ENCODE peak calls at places on chromosomes 5 and 9, in four cellular contexts. R, M, Y and W are unnamed samples.

GRCh38 chr9:976258-976804 is at the start of gene DMRT3:
- DNase-seq in R (no peak), M (no peak), Y (no peak), W (peak; percentile 47)

GRCh38 chr5:176319827-176320554 is 41.6 kb downstream of the KIAA1191 start:
- DNase-seq in Y (peak; percentile 18), M (no peak), R (no peak), W (no peak)

GRCh38 chr5:16742938-16743337 is 126.1 kb upstream of the RETREG1 start:
- DNase-seq in Y (peak; percentile 45), M (no peak), R (no peak), W (no peak)

GRCh38 chr9:13786131-13786530 is 506.6 kb upstream of the MPDZ start:
- DNase-seq in M (no peak), R (no peak), Y (no peak), W (no peak)

GRCh38 chr9:127865645-127866464 is 11.4 kb upstream of the ENG start:
- DNase-seq in Y (no peak), M (no peak), R (no peak), W (no peak)

GRCh38 chr9:122336189-122336588 is 34.6 kb upstream of the PTGS1 start:
- DNase-seq in Y (no peak), M (no peak), R (no peak), W (no peak)

GRCh38 chr9:129459550-129460322 is 161.2 kb downstream of the C9orf50 start:
- DNase-seq in M (no peak), Y (no peak), R (no peak), W (peak; percentile 35)

GRCh38 chr5:36882250-36882649 is 5.7 kb downstream of the NIPBL start:
- DNase-seq in Y (no peak), M (no peak), R (no peak), W (no peak)

GRCh38 chr5:181163487-181164075 is 16.2 kb downstream of the OR2V2 start:
- DNase-seq in Y (no peak), M (no peak), R (peak; percentile 64), W (no peak)

DNA sequence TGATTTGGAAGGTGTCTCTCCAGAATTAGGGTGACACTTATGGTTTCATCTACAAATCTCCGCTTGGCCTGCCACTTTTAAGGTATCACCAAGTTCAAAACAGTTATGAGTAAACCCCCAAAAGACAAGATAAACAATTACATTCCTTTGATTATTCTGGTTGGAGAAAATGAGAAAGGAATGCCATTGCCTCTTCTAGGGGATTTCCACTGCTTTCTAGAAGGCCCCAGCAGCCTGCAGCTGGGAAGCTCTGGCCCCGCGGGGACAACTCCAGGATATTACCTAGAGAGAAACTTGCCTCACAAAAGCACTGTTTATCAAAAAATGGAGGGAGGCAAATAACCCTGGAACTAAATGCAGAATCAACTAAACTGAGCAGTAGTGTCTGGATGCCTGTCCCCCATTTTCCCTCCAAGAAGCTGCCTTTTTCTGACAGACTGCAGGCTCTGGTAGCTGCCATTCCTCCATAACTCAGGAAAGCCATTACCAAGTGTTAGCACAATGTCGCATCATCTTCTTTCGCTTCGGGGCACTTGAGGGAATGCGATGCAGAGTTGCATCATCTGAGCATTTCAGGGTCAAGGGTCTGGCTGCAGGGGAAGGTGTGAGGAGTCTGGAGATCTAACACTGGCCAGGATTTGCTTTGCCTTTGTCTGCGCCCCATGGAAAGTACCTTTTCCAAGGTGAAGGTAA is 71.5 kb upstream of the PLPP6 start:
- DNase-seq in Y (no peak), R (no peak), M (no peak), W (no peak)
- TF ChIP-seq FOXM1 in Y (no peak), R (no peak), M (no peak), W (no peak)

GRCh38 chr5:108146222-108146621 is 235.7 kb downstream of the FBXL17 start:
- DNase-seq in M (no peak), Y (no peak), R (no peak), W (no peak)

GRCh38 chr5:108149369-108149768 is 232.5 kb downstream of the FBXL17 start:
- DNase-seq in Y (no peak), M (no peak), R (no peak), W (no peak)

GRCh38 chr5:108144332-108144731 is 237.6 kb downstream of the FBXL17 start:
- DNase-seq in M (no peak), Y (no peak), R (no peak), W (no peak)

GRCh38 chr5:108143581-108143980 is 238.3 kb downstream of the FBXL17 start:
- DNase-seq in M (no peak), Y (no peak), R (no peak), W (no peak)

DNA sequence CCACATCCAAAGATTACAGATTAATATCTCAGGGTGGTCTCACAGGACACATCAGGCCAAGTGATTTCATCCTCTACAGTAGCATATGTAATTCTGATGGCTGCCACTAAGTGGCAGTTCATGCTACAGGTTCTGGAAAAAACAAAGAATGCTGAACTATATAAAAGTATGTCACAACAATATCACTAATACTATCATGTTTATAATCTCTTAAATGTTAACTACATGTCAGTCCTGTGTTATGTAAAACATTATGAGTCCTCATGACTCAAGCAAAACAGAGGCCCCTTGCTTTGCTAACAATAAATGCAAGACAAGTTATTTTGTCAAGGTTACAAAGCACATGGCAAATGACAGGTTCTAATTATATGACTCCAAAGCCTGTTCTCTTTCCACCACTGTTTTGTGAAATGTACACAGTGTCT is 233.2 kb downstream of the FBXL17 start:
- DNase-seq in M (no peak), R (no peak), Y (peak; percentile 5), W (peak; percentile 25)
- TF ChIP-seq BHLHE40 in M (no peak), R (no peak), Y (no peak), W (no peak)

GRCh38 chr5:170691623-170692022 is 91.9 kb upstream of the GABRP start:
- DNase-seq in Y (no peak), M (no peak), R (no peak), W (peak; percentile 41)
- TF ChIP-seq FOXM1 in Y (no peak), M (no peak), R (no peak), W (no peak)

DNA sequence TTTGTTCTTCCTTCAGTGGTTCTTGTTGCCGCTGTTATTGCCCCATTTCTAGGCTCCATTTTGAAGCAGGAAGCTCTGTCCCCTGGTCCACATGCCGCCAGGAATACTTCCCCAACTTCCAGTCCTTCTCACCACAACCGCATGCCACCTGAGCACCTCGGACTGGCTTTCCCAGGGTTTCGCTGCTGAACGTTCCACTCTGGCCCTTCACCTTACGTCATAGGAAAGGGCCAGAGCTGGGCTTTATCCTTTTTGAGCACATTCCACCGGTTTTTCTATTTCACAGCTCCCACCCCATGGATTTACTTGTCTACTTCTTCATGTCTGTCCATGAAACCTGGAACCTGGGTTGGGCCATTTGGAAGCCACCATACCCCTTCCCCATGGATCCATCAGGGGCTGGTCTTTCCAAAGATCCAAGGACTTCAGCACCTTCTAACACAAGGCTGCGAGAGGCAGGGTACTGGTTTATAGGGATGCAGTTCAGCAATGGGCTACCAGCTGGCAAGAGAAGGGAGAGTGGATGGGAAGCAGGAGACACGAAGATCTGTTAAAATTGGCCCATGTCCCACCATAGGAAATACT is 557.4 kb downstream of the BNC2 start:
- DNase-seq in R (no peak), Y (no peak), M (no peak), W (no peak)
- TF ChIP-seq BHLHE40 in R (no peak), Y (no peak), M (no peak), W (no peak)

GRCh38 chr9:91086657-91087563 is 274.8 kb downstream of the AUH start:
- DNase-seq in Y (no peak), M (no peak), R (no peak), W (no peak)

GRCh38 chr9:91090132-91090410 is 271.6 kb downstream of the AUH start:
- DNase-seq in Y (no peak), M (no peak), R (no peak), W (no peak)

GRCh38 chr9:91085499-91086291 is 276.0 kb downstream of the AUH start:
- DNase-seq in R (no peak), M (no peak), Y (no peak), W (no peak)

GRCh38 chr9:91092214-91092613 is 269.5 kb downstream of the AUH start:
- DNase-seq in M (no peak), R (no peak), Y (no peak), W (no peak)

GRCh38 chr9:91089405-91090131 is 272.1 kb downstream of the AUH start:
- DNase-seq in Y (peak; percentile 52), M (no peak), R (peak; percentile 13), W (no peak)
- TF ChIP-seq FOXM1 in Y (no peak), M (no peak), R (no peak), W (no peak)